ENCODE peak calls at places on chromosome 2, in ten cellular contexts. X is stimulated activated CD4-positive, alpha-beta T cell treated with anti-CD3 and anti-CD28 coated beads, TNF-alpha, amount 100 ng/mL, for 4 hours; F is stimulated activated naive CD4-positive, alpha-beta T cell; M is CD8-positive, alpha-beta memory T cell; W is choroid plexus epithelial cell; T is psoas muscle; Q is nucleus accumbens; Y is adipocyte; U is HTR-8/SVneo; O is astrocyte of the spinal cord. D is an unnamed sample.

GRCh38 chr2:176584333-176584732 is 315.1 kb downstream of the MTX2 start:
- DNase-seq in X (no peak), F (no peak), M (no peak), W (no peak), T (no peak), Q (no peak), Y (no peak), U (no peak), O (peak), D (no peak)

GRCh38 chr2:233350708-233351107 is 3.6 kb upstream of the DGKD start:
- DNase-seq in X (no peak), F (no peak), M (no peak), W (peak), T (no peak), Q (peak), Y (peak), U (peak), O (peak), D (no peak)

GRCh38 chr2:69169990-69170389 is 157.0 kb downstream of the ANTXR1 start:
- DNase-seq in X (no peak), F (no peak), M (no peak), W (no peak), T (no peak), Q (no peak), Y (no peak), U (no peak), O (peak), D (no peak)

GRCh38 chr2:33086400-33087015 is 139.8 kb downstream of the LTBP1 start:
- DNase-seq in X (no peak), F (no peak), M (no peak), W (peak), T (no peak), Q (no peak), Y (no peak), U (no peak), O (peak), D (no peak)

GRCh38 chr2:120108049-120108448 is 95.2 kb downstream of the EPB41L5 start:
- DNase-seq in X (no peak), F (no peak), M (no peak), W (peak), T (no peak), Q (no peak), Y (peak), U (peak), O (peak), D (no peak)

GRCh38 chr2:64988420-64989125 is 626 bp upstream of the SLC1A4 start:
- DNase-seq in X (peak), F (peak), M (peak), W (peak), T (peak), Q (peak), Y (peak), U (peak), O (peak), D (peak)

GRCh38 chr2:27746325-27746724 is 25.2 kb upstream of the MRPL33 start:
- DNase-seq in X (no peak), F (no peak), M (no peak), W (no peak), T (no peak), Q (no peak), Y (no peak), U (no peak), O (no peak), D (no peak)

GRCh38 chr2:1930956-1931914 is 186.9 kb upstream of the PXDN start:
- DNase-seq in X (no peak), F (no peak), M (no peak), W (no peak), T (no peak), Q (no peak), Y (no peak), U (no peak), O (no peak), D (no peak)

GRCh38 chr2:207337234-207338219 is 171.8 kb upstream of the KLF7 start:
- DNase-seq in X (no peak), F (no peak), M (no peak), W (peak), T (no peak), Q (no peak), Y (no peak), U (peak), O (peak), D (no peak)

GRCh38 chr2:112887904-112888303 is 23.1 kb upstream of the IL37 start:
- DNase-seq in X (no peak), F (no peak), M (no peak), W (peak), T (no peak), Q (no peak), Y (no peak), U (no peak), O (no peak), D (no peak)

GRCh38 chr2:74653589-74653984 is 460 bp upstream of the SEMA4F start:
- DNase-seq in X (no peak), F (no peak), M (no peak), W (no peak), T (no peak), Q (no peak), Y (no peak), U (no peak), O (no peak), D (no peak)

GRCh38 chr2:234211797-234212196 is 161.3 kb downstream of the SPP2 start:
- DNase-seq in X (no peak), F (no peak), M (no peak), W (peak), T (no peak), Q (no peak), Y (no peak), U (no peak), O (peak), D (no peak)

GRCh38 chr2:134493797-134494196 is 225.0 kb downstream of the TMEM163 start:
- DNase-seq in X (no peak), F (no peak), M (no peak), W (no peak), T (no peak), Q (no peak), Y (no peak), U (no peak), O (no peak), D (no peak)

GRCh38 chr2:207469953-207470699 is 59.6 kb upstream of the CREB1 start:
- DNase-seq in X (no peak), F (no peak), M (no peak), W (no peak), T (no peak), Q (no peak), Y (no peak), U (no peak), O (no peak), D (no peak)

GRCh38 chr2:144154205-144154604 is 365.7 kb downstream of the ZEB2 start:
- DNase-seq in X (no peak), F (no peak), M (no peak), W (peak), T (no peak), Q (no peak), Y (peak), U (no peak), O (no peak), D (no peak)

GRCh38 chr2:156790343-156791034 is 354.3 kb downstream of the GPD2 start:
- DNase-seq in X (no peak), F (no peak), M (no peak), W (no peak), T (no peak), Q (no peak), Y (no peak), U (no peak), O (no peak), D (no peak)

GRCh38 chr2:168286535-168286934 is 39.1 kb upstream of the STK39 start:
- DNase-seq in X (no peak), F (no peak), M (no peak), W (no peak), T (no peak), Q (no peak), Y (no peak), U (no peak), O (no peak), D (no peak)

GRCh38 chr2:1209246-1209645 is 204.0 kb upstream of the TPO start:
- DNase-seq in X (no peak), F (no peak), M (no peak), W (no peak), T (no peak), Q (no peak), Y (no peak), U (no peak), O (no peak), D (no peak)

GRCh38 chr2:110994250-110994961 is 126.3 kb upstream of the BCL2L11 start:
- DNase-seq in X (no peak), F (no peak), M (no peak), W (no peak), T (no peak), Q (no peak), Y (no peak), U (no peak), O (no peak), D (no peak)

GRCh38 chr2:102074167-102074778 is 68.3 kb upstream of the IL1R1 start:
- DNase-seq in X (no peak), F (no peak), M (no peak), W (no peak), T (no peak), Q (no peak), Y (no peak), U (no peak), O (no peak), D (no peak)

GRCh38 chr2:53987336-53987921 is 16.6 kb upstream of the PSME4 start:
- DNase-seq in X (no peak), F (no peak), M (no peak), W (peak), T (no peak), Q (no peak), Y (peak), U (no peak), O (peak), D (no peak)

GRCh38 chr2:173574304-173574703 is 219.6 kb downstream of the CDCA7 start:
- DNase-seq in X (no peak), F (no peak), M (no peak), W (no peak), T (no peak), Q (no peak), Y (no peak), U (no peak), O (no peak), D (no peak)

GRCh38 chr2:112941753-112942653 is 31.0 kb downstream of the IL37 start:
- DNase-seq in X (peak), F (no peak), M (peak), W (peak), T (peak), Q (peak), Y (peak), U (peak), O (peak), D (peak)

GRCh38 chr2:138267902-138268254 is 233.7 kb upstream of the SPOPL start:
- DNase-seq in X (no peak), F (no peak), M (no peak), W (no peak), T (no peak), Q (no peak), Y (no peak), U (no peak), O (no peak), D (no peak)

GRCh38 chr2:233837694-233838229 is 16.6 kb downstream of the HJURP start:
- DNase-seq in X (no peak), F (no peak), M (no peak), W (no peak), T (no peak), Q (no peak), Y (no peak), U (no peak), O (no peak), D (no peak)

GRCh38 chr2:173090291-173090877 is 14.7 kb downstream of the MAP3K20 start:
- DNase-seq in X (no peak), F (no peak), M (no peak), W (peak), T (peak), Q (no peak), Y (peak), U (peak), O (peak), D (no peak)

GRCh38 chr2:233917146-233917545 is at the start of gene TRPM8:
- DNase-seq in X (no peak), F (no peak), M (no peak), W (no peak), T (no peak), Q (no peak), Y (peak), U (no peak), O (no peak), D (no peak)

GRCh38 chr2:84971799-84972790 is 1.1 kb downstream of the KCMF1 start:
- DNase-seq in X (peak), F (peak), M (peak), W (peak), T (peak), Q (peak), Y (peak), U (no peak), O (peak), D (peak)

GRCh38 chr2:109563294-109563693 is 50.5 kb downstream of the SEPTIN10 start:
- DNase-seq in X (no peak), F (no peak), M (no peak), W (no peak), T (no peak), Q (no peak), Y (peak), U (no peak), O (no peak), D (no peak)

GRCh38 chr2:149143734-149144133 is 105.2 kb downstream of the LYPD6B start:
- DNase-seq in X (no peak), F (no peak), M (no peak), W (no peak), T (no peak), Q (no peak), Y (no peak), U (no peak), O (peak), D (no peak)

GRCh38 chr2:40244251-40245010 is 207.5 kb downstream of the SLC8A1 start:
- DNase-seq in X (no peak), F (no peak), M (no peak), W (peak), T (peak), Q (no peak), Y (peak), U (peak), O (peak), D (no peak)

GRCh38 chr2:179686718-179687342 is 174.6 kb downstream of the ZNF385B start:
- DNase-seq in X (no peak), F (no peak), M (no peak), W (no peak), T (no peak), Q (peak), Y (peak), U (no peak), O (no peak), D (no peak)

GRCh38 chr2:165793779-165794519 is at the start of gene GALNT3:
- DNase-seq in X (no peak), F (peak), M (peak), W (no peak), T (peak), Q (peak), Y (peak), U (no peak), O (no peak), D (peak)

GRCh38 chr2:11532434-11533055 is 1.3 kb upstream of the GREB1 start:
- DNase-seq in X (no peak), F (no peak), M (no peak), W (peak), T (no peak), Q (no peak), Y (peak), U (no peak), O (no peak), D (no peak)

GRCh38 chr2:44952143-44952805 is 10.8 kb downstream of the SIX3 start:
- DNase-seq in X (no peak), F (no peak), M (no peak), W (peak), T (peak), Q (peak), Y (peak), U (no peak), O (peak), D (no peak)

GRCh38 chr2:37802106-37802791 is 122.8 kb upstream of the RMDN2 start:
- DNase-seq in X (no peak), F (no peak), M (no peak), W (peak), T (no peak), Q (no peak), Y (peak), U (no peak), O (no peak), D (no peak)

GRCh38 chr2:37916512-37917082 is 8.5 kb upstream of the RMDN2 start:
- DNase-seq in X (no peak), F (no peak), M (no peak), W (peak), T (peak), Q (no peak), Y (peak), U (no peak), O (peak), D (no peak)